ENCODE peak calls at places on chromosomes 4 and X, in six cellular contexts. R is stomach, K is body of pancreas, W is tibial nerve, U is K562, V is ovary. D is an unnamed sample.
A peak's percentile ranks its signal among the peaks of the same experiment; 100 is the strongest.

GRCh38 chr4:14111730-14112171 is 484.2 kb upstream of the BOD1L1 start:
- DNase-seq in R (no peak), K (no peak), W (no peak), U (no peak), V (no peak), D (no peak)

GRCh38 chr4:26441110-26441509 is 49.2 kb downstream of the CCKAR start:
- DNase-seq in R (no peak), K (no peak), W (no peak), U (no peak), V (no peak), D (no peak)

GRCh38 chrX:124328765-124329164 is 3.7 kb upstream of the TEX13D start:
- DNase-seq in R (no peak), K (no peak), W (no peak), U (no peak), V (no peak), D (no peak)

GRCh38 chr4:150240011-150240410 is 161.8 kb downstream of the DCLK2 start:
- DNase-seq in R (no peak), K (no peak), W (no peak), U (no peak), V (no peak), D (no peak)

GRCh38 chr4:95516528-95517011 is 32.2 kb downstream of the UNC5C start:
- DNase-seq in R (no peak), K (no peak), W (no peak), U (no peak), V (no peak), D (no peak)

GRCh38 chr4:123786955-123787354 is 390.4 kb downstream of the SPRY1 start:
- DNase-seq in R (peak; percentile 29), K (peak; percentile 4), W (no peak), U (no peak), V (peak; percentile 40), D (no peak)

GRCh38 chr4:119835511-119835910 is 206.9 kb upstream of the PDE5A start:
- DNase-seq in R (no peak), K (no peak), W (no peak), U (no peak), V (no peak), D (no peak)

GRCh38 chrX:130025256-130025655 is 42.8 kb downstream of the BCORL1 start:
- DNase-seq in R (no peak), K (no peak), W (no peak), U (no peak), V (no peak), D (no peak)

GRCh38 chr4:89142691-89143669 is 31.6 kb downstream of the TIGD2 start:
- DNase-seq in R (no peak), K (no peak), W (no peak), U (no peak), V (no peak), D (no peak)

GRCh38 chr4:7074423-7074822 is 6.6 kb upstream of the GRPEL1 start:
- DNase-seq in R (no peak), K (no peak), W (no peak), U (no peak), V (no peak), D (no peak)

GRCh38 chr4:87053064-87053693 is 118.4 kb downstream of the AFF1 start:
- DNase-seq in R (no peak), K (no peak), W (no peak), U (no peak), V (no peak), D (no peak)

GRCh38 chrX:110409925-110410324 is 51.3 kb downstream of the RTL9 start:
- DNase-seq in R (no peak), K (peak; percentile 4), W (no peak), U (no peak), V (no peak), D (no peak)

GRCh38 chr4:105815701-105816100 is 79.6 kb upstream of the NPNT start:
- DNase-seq in R (no peak), K (no peak), W (no peak), U (no peak), V (no peak), D (no peak)

GRCh38 chr4:160194716-160195115 is 1091.8 kb downstream of the RAPGEF2 start:
- DNase-seq in R (no peak), K (no peak), W (no peak), U (no peak), V (no peak), D (no peak)

DNA sequence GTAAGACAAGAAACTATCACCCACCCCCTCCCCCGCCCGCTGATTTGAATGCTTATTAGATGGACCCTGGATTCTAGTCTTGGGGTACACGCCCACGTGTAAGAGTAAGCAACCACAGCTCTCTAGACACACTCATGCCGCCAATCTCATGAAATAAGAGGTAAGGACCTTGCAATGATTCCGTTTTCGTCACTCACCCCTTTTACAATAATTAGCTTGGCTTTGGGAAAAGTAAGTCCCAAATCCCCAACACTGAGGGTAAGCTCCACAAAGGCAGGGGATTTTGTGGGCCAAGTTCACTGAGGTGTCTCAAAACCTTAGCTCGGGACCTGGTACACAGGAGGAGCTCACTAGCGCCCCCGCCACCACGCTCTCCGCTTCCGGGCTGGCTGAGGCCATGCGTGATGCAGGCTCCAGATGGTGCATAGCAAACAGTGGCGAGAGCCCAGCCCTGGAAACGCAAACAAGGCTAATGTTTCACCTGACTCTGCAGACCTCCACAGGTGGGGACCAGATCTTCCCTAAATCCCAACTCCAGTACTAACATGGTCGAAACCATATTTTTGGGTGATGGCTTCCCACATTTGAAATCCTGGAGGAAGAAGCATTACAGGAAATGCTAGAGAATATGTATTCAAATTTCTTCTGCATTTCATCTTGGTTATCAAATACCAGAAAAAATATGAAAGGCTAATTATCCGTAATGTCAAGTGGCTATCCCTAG is 4.1 kb downstream of the PLAC8 start:
- DNase-seq in R (peak; percentile 94), K (peak; percentile 92), W (peak; percentile 73), U (no peak), V (peak; percentile 85), D (peak; percentile 93)
- TF ChIP-seq POLR2A in R (no peak), K (no peak), W (no peak), U (no peak), V (no peak), D (no peak)

DNA sequence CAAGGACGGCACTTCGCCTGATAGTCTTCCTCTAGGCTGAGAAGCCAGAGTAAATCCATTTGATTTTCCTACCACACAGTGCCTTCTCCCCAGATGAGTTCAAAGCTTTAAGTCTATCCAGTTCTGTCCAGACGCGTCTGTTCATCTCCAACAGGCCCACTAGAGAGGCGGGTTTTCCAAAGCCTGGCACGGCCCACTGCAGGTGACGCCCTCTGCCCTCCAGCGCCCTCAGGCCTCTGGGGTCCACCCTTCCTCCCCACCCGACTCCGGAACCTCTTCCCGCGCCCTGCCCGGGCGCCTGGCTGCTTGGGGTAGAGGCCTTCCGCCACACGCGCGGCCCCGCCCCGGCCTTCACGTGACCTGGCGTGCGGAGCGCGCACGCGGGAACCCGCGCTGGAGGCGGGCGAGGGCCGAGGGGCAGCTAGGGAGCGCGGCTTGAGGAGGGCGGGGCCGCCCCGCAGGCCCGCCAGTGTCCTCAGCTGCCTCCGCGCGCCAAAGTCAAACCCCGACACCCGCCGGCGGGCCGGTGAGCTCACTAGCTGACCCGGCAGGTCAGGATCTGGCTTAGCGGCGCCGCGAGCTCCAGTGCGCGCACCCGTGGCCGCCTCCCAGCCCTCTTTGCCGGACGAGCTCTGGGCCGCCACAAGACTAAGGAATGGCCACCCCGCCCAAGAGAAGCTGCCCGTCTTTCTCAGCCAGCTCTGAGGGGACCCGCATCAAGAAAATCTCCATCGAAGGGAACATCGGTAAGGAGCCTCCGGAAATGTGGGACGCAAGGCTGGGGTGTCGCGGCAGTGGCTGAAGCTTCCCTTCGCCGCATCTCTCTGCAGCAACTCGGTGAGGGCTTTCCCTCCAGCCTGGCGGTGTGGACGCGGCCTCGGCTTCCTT is at the start of gene DCK:
- DNase-seq in R (peak; percentile 93), K (peak; percentile 91), W (peak; percentile 75), U (peak; percentile 93), V (peak; percentile 95), D (peak; percentile 95)
- H3K4me1 ChIP-seq in R (peaks cover 53% of the 10 kb centered on the region), K (peaks cover 29% of the 10 kb centered on the region), W (no peaks in the 10 kb centered on the region), U (peaks cover 15% of the 10 kb centered on the region), V (peaks cover 4% of the 10 kb centered on the region), D (no peaks in the 10 kb centered on the region)

GRCh38 chr4:113154281-113154680 is 104.8 kb downstream of the ANK2 start:
- DNase-seq in R (no peak), K (no peak), W (no peak), U (no peak), V (no peak), D (no peak)
- TF ChIP-seq POLR2A in R (no peak), K (no peak), W (no peak), U (no peak), V (no peak), D (no peak)

GRCh38 chr4:156963419-156963818 is 8.2 kb downstream of the PDGFC start:
- DNase-seq in R (no peak), K (no peak), W (no peak), U (no peak), V (no peak), D (no peak)

GRCh38 chr4:156959298-156959702 is 12.3 kb downstream of the PDGFC start:
- DNase-seq in R (no peak), K (no peak), W (no peak), U (no peak), V (no peak), D (no peak)

GRCh38 chr4:156961241-156962068 is 10.1 kb downstream of the PDGFC start:
- DNase-seq in R (no peak), K (no peak), W (no peak), U (no peak), V (no peak), D (no peak)

GRCh38 chr4:156962551-156962974 is 9.0 kb downstream of the PDGFC start:
- DNase-seq in R (peak; percentile 60), K (peak; percentile 22), W (no peak), U (no peak), V (peak; percentile 60), D (no peak)

GRCh38 chr4:156962069-156962377 is 9.6 kb downstream of the PDGFC start:
- DNase-seq in R (no peak), K (no peak), W (no peak), U (no peak), V (no peak), D (no peak)
- H3K4me1 ChIP-seq in R (peaks cover 64% of the 10 kb centered on the region), K (peaks cover 46% of the 10 kb centered on the region), W (peaks cover 10% of the 10 kb centered on the region), U (no peaks in the 10 kb centered on the region), V (peaks cover 20% of the 10 kb centered on the region), D (no peaks in the 10 kb centered on the region)

GRCh38 chrX:72271091-72271490 is 6.0 kb downstream of the RPS4X start:
- DNase-seq in R (no peak), K (no peak), W (no peak), U (no peak), V (no peak), D (no peak)

GRCh38 chrX:72268601-72269365 is 8.3 kb downstream of the RPS4X start:
- DNase-seq in R (no peak), K (no peak), W (no peak), U (no peak), V (no peak), D (no peak)

GRCh38 chrX:72270316-72270866 is 6.7 kb downstream of the RPS4X start:
- DNase-seq in R (no peak), K (no peak), W (no peak), U (no peak), V (no peak), D (no peak)

GRCh38 chrX:72271812-72272211 is 5.2 kb downstream of the RPS4X start:
- DNase-seq in R (no peak), K (no peak), W (no peak), U (no peak), V (no peak), D (no peak)

GRCh38 chrX:72269671-72270251 is 7.3 kb downstream of the RPS4X start:
- DNase-seq in R (no peak), K (no peak), W (no peak), U (no peak), V (no peak), D (no peak)
- TF ChIP-seq POLR2A in R (no peak), K (no peak), W (no peak), U (no peak), V (no peak), D (no peak)

GRCh38 chr4:112885897-112886296 is 163.6 kb upstream of the ANK2 start:
- DNase-seq in R (no peak), K (no peak), W (no peak), U (no peak), V (no peak), D (no peak)
- H3K4me1 ChIP-seq in R (peaks cover 5% of the 10 kb centered on the region), K (peaks cover 9% of the 10 kb centered on the region), W (no peaks in the 10 kb centered on the region), U (no peaks in the 10 kb centered on the region), V (peaks cover 2% of the 10 kb centered on the region), D (no peaks in the 10 kb centered on the region)

D was measured in Peyer's patch.